ENCODE peak calls at places on chromosomes 7 and 10, in nine cellular contexts. One of them, this sample, is unnamed. For H3K9me3 and H3K79me2, the result is how much of the 10 kb centered on the place peaks cover.

GRCh38 chr7:17144313-17144712 is 154.1 kb upstream of the AHR start:
- DNase-seq in DND-41: peak
- DNase-seq in astrocyte: peak
- DNase-seq in HepG2: no peak
- DNase-seq in GM23248: peak
- DNase-seq in mammary epithelial cell: peak
- DNase-seq in PC-3: peak
- DNase-seq in neural progenitor cell: no peak
- DNase-seq in fibroblast of lung: peak
- DNase-seq in this sample: no peak

GRCh38 chr10:10623958-10624590 is 393.6 kb upstream of the CELF2 start:
- DNase-seq in DND-41: no peak
- DNase-seq in astrocyte: no peak
- DNase-seq in HepG2: no peak
- DNase-seq in GM23248: peak
- DNase-seq in mammary epithelial cell: no peak
- DNase-seq in PC-3: no peak
- DNase-seq in neural progenitor cell: no peak
- DNase-seq in fibroblast of lung: no peak
- DNase-seq in this sample: no peak

GRCh38 chr10:133158756-133159610 is 1.0 kb upstream of the KNDC1 start:
- DNase-seq in DND-41: no peak
- DNase-seq in astrocyte: no peak
- DNase-seq in HepG2: no peak
- DNase-seq in GM23248: peak
- DNase-seq in mammary epithelial cell: no peak
- DNase-seq in PC-3: no peak
- DNase-seq in neural progenitor cell: peak
- DNase-seq in fibroblast of lung: no peak
- DNase-seq in this sample: no peak

GRCh38 chr10:97801449-97801848 is 29.6 kb upstream of the SFRP5 start:
- DNase-seq in DND-41: no peak
- DNase-seq in astrocyte: no peak
- DNase-seq in HepG2: no peak
- DNase-seq in GM23248: no peak
- DNase-seq in mammary epithelial cell: no peak
- DNase-seq in PC-3: no peak
- DNase-seq in neural progenitor cell: no peak
- DNase-seq in fibroblast of lung: no peak
- DNase-seq in this sample: no peak

GRCh38 chr10:47296111-47296894 is 3.7 kb upstream of the GDF10 start:
- DNase-seq in DND-41: no peak
- DNase-seq in astrocyte: no peak
- DNase-seq in HepG2: no peak
- DNase-seq in GM23248: no peak
- DNase-seq in mammary epithelial cell: no peak
- DNase-seq in PC-3: no peak
- DNase-seq in neural progenitor cell: no peak
- DNase-seq in fibroblast of lung: no peak
- DNase-seq in this sample: no peak

GRCh38 chr7:49333180-49333881 is 409.0 kb downstream of the CDC14C start:
- DNase-seq in DND-41: no peak
- DNase-seq in astrocyte: no peak
- DNase-seq in HepG2: no peak
- DNase-seq in GM23248: no peak
- DNase-seq in mammary epithelial cell: no peak
- DNase-seq in PC-3: no peak
- DNase-seq in neural progenitor cell: no peak
- DNase-seq in fibroblast of lung: no peak
- DNase-seq in this sample: no peak

GRCh38 chr10:21993360-21994001 is 10.0 kb downstream of the DNAJC1 start:
- DNase-seq in DND-41: no peak
- DNase-seq in astrocyte: no peak
- DNase-seq in HepG2: no peak
- DNase-seq in GM23248: peak
- DNase-seq in mammary epithelial cell: peak
- DNase-seq in PC-3: peak
- DNase-seq in neural progenitor cell: no peak
- DNase-seq in fibroblast of lung: no peak
- DNase-seq in this sample: peak

GRCh38 chr7:130888017-130888371 is 154.0 kb upstream of the KLF14 start:
- DNase-seq in DND-41: no peak
- DNase-seq in astrocyte: no peak
- DNase-seq in HepG2: no peak
- DNase-seq in GM23248: peak
- DNase-seq in mammary epithelial cell: no peak
- DNase-seq in PC-3: no peak
- DNase-seq in neural progenitor cell: no peak
- DNase-seq in fibroblast of lung: peak
- DNase-seq in this sample: no peak

GRCh38 chr7:135924302-135924701 is 52.9 kb downstream of the MTPN start:
- DNase-seq in DND-41: no peak
- DNase-seq in astrocyte: no peak
- DNase-seq in HepG2: no peak
- DNase-seq in GM23248: no peak
- DNase-seq in mammary epithelial cell: no peak
- DNase-seq in PC-3: no peak
- DNase-seq in neural progenitor cell: no peak
- DNase-seq in fibroblast of lung: no peak
- DNase-seq in this sample: no peak

GRCh38 chr10:70508912-70509366 is 30.4 kb downstream of the PALD1 start:
- DNase-seq in DND-41: no peak
- DNase-seq in astrocyte: no peak
- DNase-seq in HepG2: no peak
- DNase-seq in GM23248: peak
- DNase-seq in mammary epithelial cell: no peak
- DNase-seq in PC-3: no peak
- DNase-seq in neural progenitor cell: peak
- DNase-seq in fibroblast of lung: peak
- DNase-seq in this sample: peak

GRCh38 chr7:47314728-47315601 is 266.9 kb downstream of the TNS3 start:
- DNase-seq in DND-41: no peak
- DNase-seq in astrocyte: peak
- DNase-seq in HepG2: no peak
- DNase-seq in GM23248: peak
- DNase-seq in mammary epithelial cell: no peak
- DNase-seq in PC-3: no peak
- DNase-seq in neural progenitor cell: no peak
- DNase-seq in fibroblast of lung: peak
- DNase-seq in this sample: no peak

GRCh38 chr10:93435621-93436385 is 46.3 kb downstream of the MYOF start:
- DNase-seq in DND-41: no peak
- DNase-seq in astrocyte: peak
- DNase-seq in HepG2: peak
- DNase-seq in GM23248: peak
- DNase-seq in mammary epithelial cell: no peak
- DNase-seq in PC-3: no peak
- DNase-seq in neural progenitor cell: peak
- DNase-seq in fibroblast of lung: peak
- DNase-seq in this sample: no peak

GRCh38 chr10:98528166-98528784 is 81.5 kb upstream of the HPS1 start:
- DNase-seq in DND-41: no peak
- DNase-seq in astrocyte: no peak
- DNase-seq in HepG2: no peak
- DNase-seq in GM23248: peak
- DNase-seq in mammary epithelial cell: no peak
- DNase-seq in PC-3: peak
- DNase-seq in neural progenitor cell: no peak
- DNase-seq in fibroblast of lung: no peak
- DNase-seq in this sample: no peak

GRCh38 chr10:132204078-132204780 is 17.5 kb downstream of the DPYSL4 start:
- DNase-seq in DND-41: no peak
- DNase-seq in astrocyte: no peak
- DNase-seq in HepG2: no peak
- DNase-seq in GM23248: no peak
- DNase-seq in mammary epithelial cell: no peak
- DNase-seq in PC-3: no peak
- DNase-seq in neural progenitor cell: no peak
- DNase-seq in fibroblast of lung: no peak
- DNase-seq in this sample: no peak

GRCh38 chr10:119596537-119597404 is at the start of gene TIAL1:
- DNase-seq in DND-41: peak
- DNase-seq in astrocyte: peak
- DNase-seq in HepG2: peak
- DNase-seq in GM23248: peak
- DNase-seq in mammary epithelial cell: peak
- DNase-seq in PC-3: peak
- DNase-seq in neural progenitor cell: peak
- DNase-seq in fibroblast of lung: peak
- DNase-seq in this sample: peak

GRCh38 chr10:119595715-119596515 is 849 bp downstream of the TIAL1 start:
- DNase-seq in DND-41: peak
- DNase-seq in astrocyte: peak
- DNase-seq in HepG2: no peak
- DNase-seq in GM23248: peak
- DNase-seq in mammary epithelial cell: peak
- DNase-seq in PC-3: no peak
- DNase-seq in neural progenitor cell: peak
- DNase-seq in fibroblast of lung: peak
- DNase-seq in this sample: peak

GRCh38 chr10:119598397-119598796 is 1.6 kb upstream of the TIAL1 start:
- DNase-seq in DND-41: no peak
- DNase-seq in astrocyte: no peak
- DNase-seq in HepG2: no peak
- DNase-seq in GM23248: no peak
- DNase-seq in mammary epithelial cell: no peak
- DNase-seq in PC-3: no peak
- DNase-seq in neural progenitor cell: no peak
- DNase-seq in fibroblast of lung: no peak
- DNase-seq in this sample: no peak

GRCh38 chr10:119595134-119595714 is 1.5 kb downstream of the TIAL1 start:
- DNase-seq in DND-41: no peak
- DNase-seq in astrocyte: peak
- DNase-seq in HepG2: peak
- DNase-seq in GM23248: peak
- DNase-seq in mammary epithelial cell: peak
- DNase-seq in PC-3: peak
- DNase-seq in neural progenitor cell: peak
- DNase-seq in fibroblast of lung: peak
- DNase-seq in this sample: no peak

GRCh38 chr10:119597405-119598186 is 832 bp upstream of the TIAL1 start:
- DNase-seq in DND-41: no peak
- DNase-seq in astrocyte: no peak
- DNase-seq in HepG2: no peak
- DNase-seq in GM23248: no peak
- DNase-seq in mammary epithelial cell: no peak
- DNase-seq in PC-3: no peak
- DNase-seq in neural progenitor cell: no peak
- DNase-seq in fibroblast of lung: no peak
- DNase-seq in this sample: peak
- H2AFZ ChIP-seq in DND-41: peak
- H2AFZ ChIP-seq in astrocyte: peak
- H2AFZ ChIP-seq in HepG2: no peak
- H2AFZ ChIP-seq in GM23248: peak
- H2AFZ ChIP-seq in mammary epithelial cell: peak
- H2AFZ ChIP-seq in PC-3: peak
- H2AFZ ChIP-seq in neural progenitor cell: peak
- H2AFZ ChIP-seq in fibroblast of lung: no peak
- H2AFZ ChIP-seq in this sample: peak

GRCh38 chr7:4058158-4058557 is 623.9 kb upstream of the FOXK1 start:
- DNase-seq in DND-41: no peak
- DNase-seq in astrocyte: peak
- DNase-seq in HepG2: no peak
- DNase-seq in GM23248: no peak
- DNase-seq in mammary epithelial cell: no peak
- DNase-seq in PC-3: peak
- DNase-seq in neural progenitor cell: no peak
- DNase-seq in fibroblast of lung: peak
- DNase-seq in this sample: no peak
- H3K9me3 ChIP-seq in DND-41: under half
- H3K9me3 ChIP-seq in astrocyte: under half
- H3K9me3 ChIP-seq in HepG2: under half
- H3K9me3 ChIP-seq in GM23248: under half
- H3K9me3 ChIP-seq in mammary epithelial cell: under half
- H3K9me3 ChIP-seq in PC-3: under half
- H3K9me3 ChIP-seq in neural progenitor cell: under half
- H3K9me3 ChIP-seq in fibroblast of lung: under half
- H3K9me3 ChIP-seq in this sample: under half

GRCh38 chr7:129617178-129617577 is 5.7 kb downstream of the NRF1 start:
- DNase-seq in DND-41: no peak
- DNase-seq in astrocyte: no peak
- DNase-seq in HepG2: no peak
- DNase-seq in GM23248: no peak
- DNase-seq in mammary epithelial cell: no peak
- DNase-seq in PC-3: no peak
- DNase-seq in neural progenitor cell: no peak
- DNase-seq in fibroblast of lung: no peak
- DNase-seq in this sample: no peak
- H3K79me2 ChIP-seq in DND-41: half or more
- H3K79me2 ChIP-seq in astrocyte: half or more
- H3K79me2 ChIP-seq in HepG2: half or more
- H3K79me2 ChIP-seq in GM23248: half or more
- H3K79me2 ChIP-seq in mammary epithelial cell: half or more
- H3K79me2 ChIP-seq in PC-3: half or more
- H3K79me2 ChIP-seq in neural progenitor cell: half or more
- H3K79me2 ChIP-seq in fibroblast of lung: half or more
- H3K79me2 ChIP-seq in this sample: half or more

GRCh38 chr10:14481014-14481413 is 150.3 kb upstream of the FRMD4A start:
- DNase-seq in DND-41: no peak
- DNase-seq in astrocyte: no peak
- DNase-seq in HepG2: no peak
- DNase-seq in GM23248: no peak
- DNase-seq in mammary epithelial cell: no peak
- DNase-seq in PC-3: no peak
- DNase-seq in neural progenitor cell: no peak
- DNase-seq in fibroblast of lung: no peak
- DNase-seq in this sample: no peak

GRCh38 chr10:14483417-14483816 is 152.7 kb upstream of the FRMD4A start:
- DNase-seq in DND-41: no peak
- DNase-seq in astrocyte: no peak
- DNase-seq in HepG2: no peak
- DNase-seq in GM23248: no peak
- DNase-seq in mammary epithelial cell: no peak
- DNase-seq in PC-3: no peak
- DNase-seq in neural progenitor cell: no peak
- DNase-seq in fibroblast of lung: no peak
- DNase-seq in this sample: no peak

GRCh38 chr10:14478639-14479038 is 147.9 kb upstream of the FRMD4A start:
- DNase-seq in DND-41: no peak
- DNase-seq in astrocyte: peak
- DNase-seq in HepG2: no peak
- DNase-seq in GM23248: peak
- DNase-seq in mammary epithelial cell: peak
- DNase-seq in PC-3: peak
- DNase-seq in neural progenitor cell: peak
- DNase-seq in fibroblast of lung: peak
- DNase-seq in this sample: peak

GRCh38 chr10:14478201-14478600 is 147.5 kb upstream of the FRMD4A start:
- DNase-seq in DND-41: no peak
- DNase-seq in astrocyte: no peak
- DNase-seq in HepG2: no peak
- DNase-seq in GM23248: no peak
- DNase-seq in mammary epithelial cell: no peak
- DNase-seq in PC-3: no peak
- DNase-seq in neural progenitor cell: no peak
- DNase-seq in fibroblast of lung: no peak
- DNase-seq in this sample: no peak

DNA sequence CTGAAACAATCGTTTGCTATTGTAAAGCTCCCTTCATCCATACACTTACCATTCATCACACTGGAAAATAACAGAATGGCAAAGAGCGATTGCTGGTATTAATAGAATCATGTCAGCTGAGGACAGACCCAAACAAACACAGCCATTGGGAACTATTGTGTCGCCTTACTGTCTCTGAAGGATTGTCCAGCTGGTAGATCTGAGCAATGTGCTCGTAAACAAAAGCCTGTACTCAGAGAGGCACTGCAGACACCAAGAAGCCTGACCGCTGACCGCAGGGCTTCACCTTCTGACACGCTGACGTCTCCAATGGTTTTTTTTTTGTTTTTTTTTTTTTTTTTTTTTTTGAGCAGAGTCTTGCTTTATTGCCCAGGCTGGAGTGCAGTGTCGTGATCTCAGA is 151.0 kb upstream of the FRMD4A start:
- DNase-seq in DND-41: no peak
- DNase-seq in astrocyte: peak
- DNase-seq in HepG2: no peak
- DNase-seq in GM23248: no peak
- DNase-seq in mammary epithelial cell: no peak
- DNase-seq in PC-3: no peak
- DNase-seq in neural progenitor cell: peak
- DNase-seq in fibroblast of lung: peak
- DNase-seq in this sample: no peak
- H2AFZ ChIP-seq in DND-41: no peak
- H2AFZ ChIP-seq in astrocyte: no peak
- H2AFZ ChIP-seq in HepG2: no peak
- H2AFZ ChIP-seq in GM23248: no peak
- H2AFZ ChIP-seq in mammary epithelial cell: no peak
- H2AFZ ChIP-seq in PC-3: no peak
- H2AFZ ChIP-seq in neural progenitor cell: no peak
- H2AFZ ChIP-seq in fibroblast of lung: no peak
- H2AFZ ChIP-seq in this sample: no peak

This sample was measured in Karpas-422.